ENCODE peak calls at places on chromosomes 16 and 17, in seven cellular contexts. L, J, K, W, G, C and E are unnamed samples.
A peak's percentile ranks its signal among the peaks of the same experiment; 100 is the strongest.

GRCh38 chr17:78748730-78749317 is 33.2 kb downstream of the CYTH1 start:
- DNase-seq in L (no peak), J (peak; percentile 38), K (peak; percentile 54), W (peak; percentile 10), G (peak; percentile 91), C (peak; percentile 64), E (no peak)

GRCh38 chr16:82263456-82264159 is 93.6 kb upstream of the MPHOSPH6 start:
- DNase-seq in L (no peak), J (peak; percentile 50), K (peak; percentile 59), W (peak; percentile 55), G (peak; percentile 75), C (peak; percentile 27), E (peak; percentile 32)

GRCh38 chr17:32998111-32998892 is 6.7 kb downstream of the SPACA3 start:
- DNase-seq in L (peak; percentile 93), J (peak; percentile 71), K (peak; percentile 76), W (peak; percentile 67), G (peak; percentile 90), C (peak; percentile 70), E (peak; percentile 66)

GRCh38 chr16:53821957-53822625 is 118.1 kb downstream of the FTO start:
- DNase-seq in L (no peak), J (peak; percentile 49), K (peak; percentile 79), W (no peak), G (no peak), C (no peak), E (peak; percentile 63)

GRCh38 chr17:78826426-78826825 is 14.2 kb downstream of the USP36 start:
- DNase-seq in L (no peak), J (peak; percentile 31), K (peak; percentile 7), W (no peak), G (no peak), C (no peak), E (peak; percentile 72)

GRCh38 chr16:66649636-66650205 is 45.2 kb downstream of the CMTM3 start:
- DNase-seq in L (no peak), J (no peak), K (no peak), W (no peak), G (no peak), C (no peak), E (no peak)

GRCh38 chr16:69494993-69495392 is 70.6 kb downstream of the CYB5B start:
- DNase-seq in L (no peak), J (no peak), K (no peak), W (peak; percentile 42), G (no peak), C (no peak), E (no peak)

GRCh38 chr16:46972429-46972970 is 974 bp downstream of the DNAJA2 start:
- DNase-seq in L (no peak), J (peak; percentile 33), K (peak; percentile 25), W (peak; percentile 20), G (no peak), C (no peak), E (peak; percentile 5)

GRCh38 chr16:28879261-28879840 is 1.1 kb downstream of the ATP2A1 start:
- DNase-seq in L (no peak), J (no peak), K (no peak), W (no peak), G (no peak), C (no peak), E (no peak)

GRCh38 chr17:50414808-50415207 is 11.2 kb upstream of the ACSF2 start:
- DNase-seq in L (no peak), J (no peak), K (no peak), W (no peak), G (no peak), C (no peak), E (peak; percentile 25)

GRCh38 chr16:57476546-57477410 is 9.5 kb downstream of the DOK4 start:
- DNase-seq in L (peak; percentile 38), J (no peak), K (no peak), W (no peak), G (peak; percentile 43), C (no peak), E (no peak)
- H3K27ac ChIP-seq in L (no peak overlapping the region), J (no peak overlapping the region), K (peak overlapping the region; percentile 95), W (no peak overlapping the region), G (peak overlapping the region; percentile 43), C (no peak overlapping the region), E (no peak overlapping the region)

DNA sequence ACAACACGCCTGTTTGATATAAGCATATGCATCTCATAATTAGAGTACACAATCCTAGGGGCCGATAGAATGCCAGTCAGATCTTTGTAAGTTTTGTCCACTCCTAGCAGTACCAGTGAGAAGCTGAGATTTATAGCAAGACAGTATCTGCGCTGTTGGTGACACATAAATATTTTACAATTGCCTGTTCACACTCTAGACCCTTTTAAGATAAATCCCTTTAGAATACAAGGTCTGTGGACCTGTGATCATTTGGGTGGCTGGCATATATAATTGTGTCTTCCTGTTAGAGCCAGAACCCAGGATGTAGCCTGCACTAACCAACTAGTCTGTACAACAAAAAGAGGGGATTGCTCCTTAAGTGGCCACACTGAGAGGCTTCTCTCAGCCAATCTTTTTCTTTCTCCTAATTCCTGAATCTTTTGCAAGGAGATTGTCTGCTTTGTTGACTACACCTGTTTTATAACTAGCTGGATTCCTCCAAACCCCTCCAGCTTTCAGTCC is 74.7 kb downstream of the WIPI1 start:
- DNase-seq in L (no peak), J (peak; percentile 53), K (no peak), W (no peak), G (no peak), C (no peak), E (no peak)
- H3K27ac ChIP-seq in L (no peak overlapping the region), J (peak overlapping the region; percentile 37), K (no peak overlapping the region), W (peak overlapping the region; percentile 76), G (peak overlapping the region; percentile 13), C (no peak overlapping the region), E (peak overlapping the region; percentile 84)

GRCh38 chr16:2251281-2252111 is at the start of gene ECI1:
- DNase-seq in L (peak; percentile 99), J (peak; percentile 95), K (peak; percentile 98), W (peak; percentile 91), G (peak; percentile 98), C (peak; percentile 97), E (peak; percentile 75)
- H3K27ac ChIP-seq in L (no peak within 1 kb of the TSS), J (peak within 1 kb of the TSS; percentile 79), K (peak within 1 kb of the TSS; percentile 94), W (peak within 1 kb of the TSS; percentile 38), G (peak within 1 kb of the TSS; percentile 98), C (peak within 1 kb of the TSS; percentile 88), E (peak within 1 kb of the TSS; percentile 18)

DNA sequence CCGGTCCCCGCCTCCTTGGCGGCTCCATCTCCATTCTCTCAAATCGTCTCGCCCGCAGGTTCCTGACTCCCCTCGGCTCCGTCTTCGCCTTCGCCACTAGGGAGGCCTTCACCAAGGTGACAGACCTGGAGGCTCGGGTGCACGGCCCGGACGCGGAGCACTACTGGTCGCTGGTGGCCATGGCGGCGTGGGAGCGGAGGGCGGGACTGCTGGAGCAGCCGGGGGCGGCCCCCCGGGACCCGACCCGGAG is 862 bp downstream of the GLTPD2 start:
- DNase-seq in L (no peak), J (no peak), K (no peak), W (no peak), G (no peak), C (no peak), E (no peak)
- H3K27ac ChIP-seq in L (no peak overlapping the region), J (no peak overlapping the region), K (peak overlapping the region; percentile 58), W (no peak overlapping the region), G (peak overlapping the region; percentile 98), C (peak overlapping the region; percentile 96), E (peak overlapping the region; percentile 70)

DNA sequence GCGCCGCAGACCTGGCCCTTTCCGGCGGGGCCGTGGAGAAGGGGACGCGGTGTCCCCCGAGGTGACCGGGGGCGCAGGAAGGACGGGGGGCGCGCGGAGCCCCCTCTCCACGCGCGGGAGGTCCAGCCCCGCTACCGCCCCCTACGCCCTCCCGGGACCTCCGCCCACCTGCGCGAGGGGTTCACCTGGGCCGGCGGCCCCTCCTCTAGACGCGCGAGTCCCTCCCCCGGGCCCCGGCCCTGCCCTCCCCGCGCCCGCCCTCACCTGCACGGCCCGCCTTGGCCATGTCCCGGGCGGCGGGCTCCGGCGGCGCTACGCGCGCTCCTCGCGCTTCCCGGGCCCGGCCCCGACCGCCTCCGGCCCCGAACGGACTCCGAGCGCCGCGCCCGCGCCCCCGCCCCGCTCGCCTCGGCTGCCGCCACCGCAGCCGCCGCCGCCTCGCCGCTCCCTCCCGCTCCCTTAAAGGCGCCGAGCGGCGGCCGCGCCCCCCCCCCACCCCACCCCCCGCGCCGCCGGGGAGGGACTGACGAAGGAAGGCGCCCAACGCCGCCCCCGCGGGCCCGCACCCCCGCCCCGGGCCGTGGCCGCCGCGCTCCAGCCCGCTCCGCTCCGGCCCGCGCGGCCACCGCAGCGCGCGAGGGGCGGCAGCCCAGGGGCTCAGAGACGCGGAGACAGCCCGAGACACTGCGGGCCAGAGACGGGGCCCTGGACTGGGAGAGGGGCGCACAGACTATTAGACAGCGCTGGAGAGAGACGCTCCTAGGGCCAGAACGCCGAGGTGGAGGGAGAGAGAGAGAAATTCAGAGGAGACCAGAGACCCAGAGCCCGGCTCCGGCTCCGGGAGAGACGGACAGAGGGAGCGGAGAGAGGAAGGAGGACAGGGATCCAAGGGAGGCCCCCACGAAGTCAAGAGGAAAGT is at the start of gene PITPNM3:
- DNase-seq in L (peak; percentile 66), J (peak; percentile 18), K (no peak), W (no peak), G (no peak), C (no peak), E (no peak)
- H3K27ac ChIP-seq in L (no peak within 1 kb of the TSS), J (no peak within 1 kb of the TSS), K (no peak within 1 kb of the TSS), W (no peak within 1 kb of the TSS), G (no peak within 1 kb of the TSS), C (no peak within 1 kb of the TSS), E (no peak within 1 kb of the TSS)

GRCh38 chr16:4376126-4376819 is 4.6 kb downstream of the VASN start:
- DNase-seq in L (peak; percentile 98), J (no peak), K (peak; percentile 92), W (no peak), G (peak; percentile 75), C (peak; percentile 93), E (peak; percentile 56)

GRCh38 chr16:4379001-4379688 is 7.5 kb downstream of the VASN start:
- DNase-seq in L (no peak), J (no peak), K (no peak), W (no peak), G (no peak), C (no peak), E (no peak)

GRCh38 chr16:4378202-4378666 is 6.6 kb downstream of the VASN start:
- DNase-seq in L (peak; percentile 91), J (no peak), K (no peak), W (no peak), G (no peak), C (no peak), E (no peak)

GRCh38 chr16:4376820-4377572 is 5.3 kb downstream of the VASN start:
- DNase-seq in L (no peak), J (no peak), K (no peak), W (no peak), G (no peak), C (no peak), E (no peak)

DNA sequence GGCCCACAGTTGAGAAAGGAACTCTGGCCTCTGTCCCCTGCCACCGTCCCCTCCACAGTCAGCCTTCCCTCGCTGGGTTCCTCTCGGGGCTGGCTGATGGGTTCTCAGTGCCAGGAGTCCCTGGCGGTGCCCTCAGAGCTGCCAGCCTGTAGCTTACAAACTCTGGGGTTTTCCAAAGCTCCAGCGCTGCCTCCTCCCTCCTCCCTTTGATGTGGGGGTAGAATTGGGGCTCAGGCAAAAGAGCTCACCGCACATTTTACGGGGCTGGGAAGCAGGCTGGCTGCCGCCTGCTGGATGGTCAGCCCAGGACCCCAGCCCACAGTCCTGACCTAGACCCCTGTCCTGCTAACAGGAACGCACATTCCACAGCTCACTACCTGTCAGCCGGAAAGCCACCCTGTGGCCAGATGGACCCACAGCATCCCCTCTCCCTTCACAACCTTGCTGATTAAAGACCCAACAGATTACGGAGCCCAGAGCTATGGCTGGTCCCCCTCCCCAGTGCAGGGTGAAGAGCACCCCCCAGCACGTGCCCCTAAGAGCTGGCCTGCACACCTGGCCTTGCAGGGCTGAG is 6.0 kb downstream of the VASN start:
- DNase-seq in L (no peak), J (no peak), K (no peak), W (no peak), G (no peak), C (no peak), E (no peak)
- H3K27ac ChIP-seq in L (peak overlapping the region; percentile 33), J (no peak overlapping the region), K (peak overlapping the region; percentile 34), W (no peak overlapping the region), G (peak overlapping the region; percentile 25), C (no peak overlapping the region), E (no peak overlapping the region)

GRCh38 chr16:12462690-12463646 is 340.7 kb downstream of the CPPED1 start:
- DNase-seq in L (no peak), J (peak; percentile 57), K (peak; percentile 63), W (peak; percentile 70), G (no peak), C (no peak), E (peak; percentile 57)
- H3K27ac ChIP-seq in L (no peak overlapping the region), J (no peak overlapping the region), K (no peak overlapping the region), W (peak overlapping the region; percentile 82), G (no peak overlapping the region), C (no peak overlapping the region), E (peak overlapping the region; percentile 11)